ENCODE peak calls at places on chromosomes 4 and X, in eight cellular contexts. One of them, this sample, is unnamed.

GRCh38 chrX:153421856-153422255 is 10.6 kb downstream of the ZFP92 start:
- DNase-seq in suprapubic skin: peak
- DNase-seq in fibroblast of pulmonary artery: no peak
- DNase-seq in hepatocyte: no peak
- DNase-seq in right atrium auricular region: no peak
- DNase-seq in IMR-90: no peak
- DNase-seq in lung: no peak
- DNase-seq in foreskin fibroblast: no peak
- DNase-seq in this sample: no peak

GRCh38 chr4:136768925-136769275 is 763.4 kb downstream of the PCDH18 start:
- DNase-seq in right atrium auricular region: no peak
- DNase-seq in lung: no peak
- DNase-seq in foreskin fibroblast: no peak
- DNase-seq in IMR-90: no peak
- DNase-seq in fibroblast of pulmonary artery: no peak
- DNase-seq in suprapubic skin: no peak
- DNase-seq in hepatocyte: no peak
- DNase-seq in this sample: no peak

GRCh38 chrX:4239650-4240540 is 526.4 kb upstream of the PRKX start:
- DNase-seq in lung: no peak
- DNase-seq in IMR-90: no peak
- DNase-seq in suprapubic skin: no peak
- DNase-seq in foreskin fibroblast: no peak
- DNase-seq in fibroblast of pulmonary artery: no peak
- DNase-seq in hepatocyte: no peak
- DNase-seq in right atrium auricular region: no peak
- DNase-seq in this sample: no peak

GRCh38 chr4:65202473-65203264 is 467.6 kb downstream of the EPHA5 start:
- DNase-seq in IMR-90: no peak
- DNase-seq in fibroblast of pulmonary artery: no peak
- DNase-seq in foreskin fibroblast: no peak
- DNase-seq in suprapubic skin: no peak
- DNase-seq in lung: no peak
- DNase-seq in right atrium auricular region: no peak
- DNase-seq in hepatocyte: no peak
- DNase-seq in this sample: no peak

GRCh38 chr4:158724647-158725046 is 1.5 kb upstream of the PPID start:
- DNase-seq in hepatocyte: no peak
- DNase-seq in IMR-90: no peak
- DNase-seq in suprapubic skin: no peak
- DNase-seq in right atrium auricular region: no peak
- DNase-seq in foreskin fibroblast: no peak
- DNase-seq in lung: no peak
- DNase-seq in fibroblast of pulmonary artery: no peak
- DNase-seq in this sample: no peak

GRCh38 chr4:75895744-75896314 is 6.4 kb downstream of the PPEF2 start:
- DNase-seq in suprapubic skin: no peak
- DNase-seq in fibroblast of pulmonary artery: peak
- DNase-seq in IMR-90: peak
- DNase-seq in right atrium auricular region: no peak
- DNase-seq in hepatocyte: peak
- DNase-seq in foreskin fibroblast: peak
- DNase-seq in lung: no peak
- DNase-seq in this sample: peak

GRCh38 chr4:110631582-110632505 is 9.0 kb upstream of the PITX2 start:
- DNase-seq in hepatocyte: peak
- DNase-seq in lung: peak
- DNase-seq in suprapubic skin: no peak
- DNase-seq in fibroblast of pulmonary artery: peak
- DNase-seq in IMR-90: peak
- DNase-seq in foreskin fibroblast: peak
- DNase-seq in right atrium auricular region: no peak
- DNase-seq in this sample: peak

GRCh38 chr4:33841120-33841519 is 2403.2 kb downstream of the ARAP2 start:
- DNase-seq in right atrium auricular region: no peak
- DNase-seq in lung: no peak
- DNase-seq in hepatocyte: no peak
- DNase-seq in foreskin fibroblast: no peak
- DNase-seq in IMR-90: no peak
- DNase-seq in suprapubic skin: no peak
- DNase-seq in fibroblast of pulmonary artery: no peak
- DNase-seq in this sample: no peak

GRCh38 chr4:101977096-101977495 is 186.6 kb downstream of the BANK1 start:
- DNase-seq in hepatocyte: peak
- DNase-seq in fibroblast of pulmonary artery: peak
- DNase-seq in IMR-90: peak
- DNase-seq in lung: peak
- DNase-seq in foreskin fibroblast: peak
- DNase-seq in suprapubic skin: peak
- DNase-seq in right atrium auricular region: no peak
- DNase-seq in this sample: peak

GRCh38 chr4:100348472-100348871 is 158.2 kb upstream of the DDIT4L start:
- DNase-seq in right atrium auricular region: no peak
- DNase-seq in lung: no peak
- DNase-seq in fibroblast of pulmonary artery: peak
- DNase-seq in foreskin fibroblast: peak
- DNase-seq in hepatocyte: peak
- DNase-seq in suprapubic skin: no peak
- DNase-seq in IMR-90: peak
- DNase-seq in this sample: peak

GRCh38 chr4:152640058-152640921 is 39.5 kb downstream of the TMEM154 start:
- DNase-seq in lung: no peak
- DNase-seq in suprapubic skin: no peak
- DNase-seq in foreskin fibroblast: no peak
- DNase-seq in hepatocyte: peak
- DNase-seq in fibroblast of pulmonary artery: peak
- DNase-seq in IMR-90: peak
- DNase-seq in right atrium auricular region: no peak
- DNase-seq in this sample: peak

GRCh38 chrX:41002021-41002420 is 83.2 kb upstream of the USP9X start:
- DNase-seq in lung: no peak
- DNase-seq in hepatocyte: peak
- DNase-seq in suprapubic skin: no peak
- DNase-seq in foreskin fibroblast: no peak
- DNase-seq in IMR-90: no peak
- DNase-seq in fibroblast of pulmonary artery: no peak
- DNase-seq in right atrium auricular region: no peak
- DNase-seq in this sample: no peak

GRCh38 chrX:21847342-21847741 is 7.9 kb downstream of the MBTPS2 start:
- DNase-seq in hepatocyte: no peak
- DNase-seq in IMR-90: no peak
- DNase-seq in fibroblast of pulmonary artery: no peak
- DNase-seq in foreskin fibroblast: no peak
- DNase-seq in right atrium auricular region: no peak
- DNase-seq in lung: no peak
- DNase-seq in suprapubic skin: no peak
- DNase-seq in this sample: no peak

GRCh38 chr4:185143596-185143969 is 517 bp downstream of the SLC25A4 start:
- DNase-seq in suprapubic skin: no peak
- DNase-seq in foreskin fibroblast: no peak
- DNase-seq in fibroblast of pulmonary artery: no peak
- DNase-seq in lung: no peak
- DNase-seq in right atrium auricular region: no peak
- DNase-seq in hepatocyte: peak
- DNase-seq in IMR-90: peak
- DNase-seq in this sample: no peak

GRCh38 chr4:182202650-182203049 is 40.6 kb upstream of the TENM3 start:
- DNase-seq in hepatocyte: no peak
- DNase-seq in foreskin fibroblast: no peak
- DNase-seq in lung: no peak
- DNase-seq in fibroblast of pulmonary artery: no peak
- DNase-seq in right atrium auricular region: no peak
- DNase-seq in IMR-90: no peak
- DNase-seq in suprapubic skin: no peak
- DNase-seq in this sample: no peak

GRCh38 chr4:86586160-86586572 is 7.9 kb upstream of the PTPN13 start:
- DNase-seq in lung: no peak
- DNase-seq in hepatocyte: no peak
- DNase-seq in foreskin fibroblast: no peak
- DNase-seq in suprapubic skin: no peak
- DNase-seq in fibroblast of pulmonary artery: no peak
- DNase-seq in IMR-90: no peak
- DNase-seq in right atrium auricular region: no peak
- DNase-seq in this sample: peak

GRCh38 chr4:182828678-182829025 is 88.5 kb downstream of the DCTD start:
- DNase-seq in lung: no peak
- DNase-seq in suprapubic skin: no peak
- DNase-seq in foreskin fibroblast: no peak
- DNase-seq in IMR-90: no peak
- DNase-seq in right atrium auricular region: no peak
- DNase-seq in hepatocyte: no peak
- DNase-seq in fibroblast of pulmonary artery: no peak
- DNase-seq in this sample: no peak

GRCh38 chrX:40855411-40855810 is 120.1 kb upstream of the MED14 start:
- DNase-seq in IMR-90: no peak
- DNase-seq in fibroblast of pulmonary artery: peak
- DNase-seq in hepatocyte: no peak
- DNase-seq in lung: no peak
- DNase-seq in right atrium auricular region: no peak
- DNase-seq in foreskin fibroblast: peak
- DNase-seq in suprapubic skin: no peak
- DNase-seq in this sample: no peak

GRCh38 chr4:98470366-98470765 is 188.0 kb downstream of the TSPAN5 start:
- DNase-seq in IMR-90: no peak
- DNase-seq in right atrium auricular region: no peak
- DNase-seq in suprapubic skin: no peak
- DNase-seq in hepatocyte: no peak
- DNase-seq in lung: no peak
- DNase-seq in fibroblast of pulmonary artery: no peak
- DNase-seq in foreskin fibroblast: no peak
- DNase-seq in this sample: no peak

GRCh38 chrX:1673337-1673736 is 58.5 kb downstream of the ASMT start:
- DNase-seq in hepatocyte: peak
- DNase-seq in suprapubic skin: no peak
- DNase-seq in fibroblast of pulmonary artery: peak
- DNase-seq in IMR-90: no peak
- DNase-seq in right atrium auricular region: no peak
- DNase-seq in foreskin fibroblast: no peak
- DNase-seq in lung: no peak
- DNase-seq in this sample: peak

DNA sequence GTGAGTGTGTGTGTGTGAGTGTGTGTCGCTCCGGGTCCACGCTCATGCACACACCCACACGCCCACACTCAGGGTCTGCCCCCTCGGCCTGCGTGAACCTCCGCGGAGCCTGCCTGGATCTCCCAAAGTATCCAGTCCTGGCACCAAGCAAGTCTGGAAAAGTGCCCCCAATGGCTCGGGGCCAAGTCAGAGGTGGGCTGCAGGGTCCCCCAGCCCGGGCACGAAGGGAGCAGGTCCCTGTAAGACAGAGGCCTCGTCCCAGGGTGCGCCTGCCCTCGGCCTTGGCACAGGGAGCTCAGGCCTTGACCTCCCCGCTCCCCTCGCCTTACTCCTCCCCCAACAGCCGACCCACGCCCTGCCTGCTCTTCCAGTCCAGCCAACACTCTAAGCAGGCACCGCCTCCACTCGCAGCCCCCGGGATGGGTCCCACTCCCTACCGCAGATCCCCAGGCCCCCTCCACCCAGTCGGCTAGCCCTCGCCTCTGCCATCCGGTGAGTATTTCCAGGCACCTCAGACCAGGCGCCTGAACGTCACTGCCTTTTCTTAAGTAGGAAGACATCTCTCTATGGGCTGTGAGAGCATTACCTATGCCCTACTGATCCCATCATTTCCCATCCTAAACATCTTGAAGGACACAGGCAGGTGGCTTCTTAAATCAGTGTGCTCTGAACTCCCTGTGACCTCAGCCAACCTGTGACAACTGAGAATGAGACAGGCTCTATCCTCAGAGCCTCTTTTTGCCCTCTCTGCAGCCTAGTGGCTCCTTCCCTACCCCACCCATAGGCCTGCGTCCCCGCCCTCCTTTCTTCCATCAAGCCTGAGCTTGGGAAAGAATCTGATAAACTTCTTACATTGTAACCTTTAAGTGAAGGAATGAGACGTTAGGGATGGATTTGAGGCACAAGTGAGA is 704 bp downstream of the FAM114A1 start:
- DNase-seq in hepatocyte: peak
- DNase-seq in lung: peak
- DNase-seq in IMR-90: peak
- DNase-seq in foreskin fibroblast: no peak
- DNase-seq in fibroblast of pulmonary artery: peak
- DNase-seq in suprapubic skin: peak
- DNase-seq in right atrium auricular region: no peak
- DNase-seq in this sample: peak
- H3K4me3 ChIP-seq in hepatocyte: peak
- H3K4me3 ChIP-seq in lung: peak
- H3K4me3 ChIP-seq in IMR-90: peak
- H3K4me3 ChIP-seq in foreskin fibroblast: peak
- H3K4me3 ChIP-seq in fibroblast of pulmonary artery: peak
- H3K4me3 ChIP-seq in suprapubic skin: peak
- H3K4me3 ChIP-seq in right atrium auricular region: peak
- H3K4me3 ChIP-seq in this sample: peak

DNA sequence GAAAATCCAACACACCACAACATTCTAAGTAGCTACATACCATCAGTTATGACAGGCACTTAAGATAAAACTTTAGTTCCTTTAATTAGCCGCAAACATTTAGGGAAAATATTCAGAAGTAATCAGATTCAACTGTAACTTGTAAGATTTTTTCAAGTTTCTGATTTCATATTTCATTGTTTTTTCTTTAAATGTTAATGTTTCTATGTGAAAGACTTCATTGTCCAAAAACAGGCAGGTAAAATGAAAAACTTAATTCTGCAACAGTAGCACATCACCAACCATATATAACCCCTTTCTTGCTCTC is 11.6 kb upstream of the ODAM start:
- DNase-seq in IMR-90: no peak
- DNase-seq in right atrium auricular region: no peak
- DNase-seq in fibroblast of pulmonary artery: no peak
- DNase-seq in lung: no peak
- DNase-seq in hepatocyte: no peak
- DNase-seq in suprapubic skin: no peak
- DNase-seq in foreskin fibroblast: no peak
- DNase-seq in this sample: no peak
- TF ChIP-seq CTCF in IMR-90: no peak
- TF ChIP-seq CTCF in right atrium auricular region: no peak
- TF ChIP-seq CTCF in fibroblast of pulmonary artery: no peak
- TF ChIP-seq CTCF in lung: no peak
- TF ChIP-seq CTCF in hepatocyte: no peak
- TF ChIP-seq CTCF in suprapubic skin: no peak
- TF ChIP-seq CTCF in foreskin fibroblast: no peak
- TF ChIP-seq CTCF in this sample: no peak

GRCh38 chr4:55124337-55125076 is 888 bp downstream of the KDR start:
- DNase-seq in IMR-90: no peak
- DNase-seq in fibroblast of pulmonary artery: peak
- DNase-seq in foreskin fibroblast: no peak
- DNase-seq in lung: no peak
- DNase-seq in suprapubic skin: no peak
- DNase-seq in hepatocyte: no peak
- DNase-seq in right atrium auricular region: no peak
- DNase-seq in this sample: peak
- H3K4me3 ChIP-seq in IMR-90: no peak
- H3K4me3 ChIP-seq in fibroblast of pulmonary artery: peak
- H3K4me3 ChIP-seq in foreskin fibroblast: peak
- H3K4me3 ChIP-seq in lung: peak
- H3K4me3 ChIP-seq in suprapubic skin: peak
- H3K4me3 ChIP-seq in hepatocyte: peak
- H3K4me3 ChIP-seq in right atrium auricular region: peak
- H3K4me3 ChIP-seq in this sample: peak

GRCh38 chr4:189917161-189917891 is 23.3 kb upstream of the FRG1 start:
- DNase-seq in hepatocyte: no peak
- DNase-seq in suprapubic skin: no peak
- DNase-seq in lung: no peak
- DNase-seq in fibroblast of pulmonary artery: no peak
- DNase-seq in right atrium auricular region: no peak
- DNase-seq in IMR-90: no peak
- DNase-seq in foreskin fibroblast: no peak
- DNase-seq in this sample: no peak

GRCh38 chr4:189912170-189912569 is 28.5 kb upstream of the FRG1 start:
- DNase-seq in hepatocyte: no peak
- DNase-seq in right atrium auricular region: no peak
- DNase-seq in suprapubic skin: no peak
- DNase-seq in lung: no peak
- DNase-seq in fibroblast of pulmonary artery: peak
- DNase-seq in IMR-90: no peak
- DNase-seq in foreskin fibroblast: no peak
- DNase-seq in this sample: no peak
- TF ChIP-seq CTCF in hepatocyte: peak
- TF ChIP-seq CTCF in right atrium auricular region: peak
- TF ChIP-seq CTCF in suprapubic skin: no peak
- TF ChIP-seq CTCF in lung: no peak
- TF ChIP-seq CTCF in fibroblast of pulmonary artery: peak
- TF ChIP-seq CTCF in IMR-90: peak
- TF ChIP-seq CTCF in foreskin fibroblast: peak
- TF ChIP-seq CTCF in this sample: peak